ENCODE peak calls at places on chromosome 13, in ten cellular contexts. J is endodermal cell, Q is heart right ventricle, Y is psoas muscle, N is right atrium auricular region, U is cardiac fibroblast, H is fibroblast of lung, X is mammary epithelial cell, K is fibroblast of pulmonary artery, T is sigmoid colon. E is an unnamed sample.

GRCh38 chr13:99422556-99423220 is 78.6 kb upstream of the TM9SF2 start:
- DNase-seq in U (no peak), X (no peak), H (no peak), Y (no peak), K (no peak), N (no peak), J (no peak), T (no peak), Q (no peak), E (no peak)

GRCh38 chr13:58907347-58907746 is 1256.4 kb downstream of the DIAPH3 start:
- DNase-seq in N (no peak), K (peak; percentile 16), X (no peak), H (no peak), U (peak; percentile 18), J (no peak), Y (no peak), Q (no peak), T (no peak), E (no peak)

GRCh38 chr13:72004975-72005374 is 138.0 kb upstream of the DACH1 start:
- DNase-seq in U (peak; percentile 84), T (no peak), X (no peak), Q (no peak), N (no peak), J (no peak), H (peak; percentile 73), K (peak; percentile 1), Y (no peak), E (peak; percentile 20)

GRCh38 chr13:109840893-109841287 is 54.5 kb upstream of the IRS2 start:
- DNase-seq in K (no peak), N (no peak), X (no peak), Y (no peak), U (no peak), T (no peak), Q (no peak), H (no peak), J (no peak), E (no peak)

GRCh38 chr13:39516140-39516539 is 86.9 kb downstream of the LHFPL6 start:
- DNase-seq in U (no peak), T (no peak), H (peak; percentile 71), Y (no peak), Q (no peak), N (no peak), X (no peak), K (no peak), J (no peak), E (no peak)

GRCh38 chr13:98083507-98083906 is 59.4 kb upstream of the FARP1 start:
- DNase-seq in T (no peak), U (peak; percentile 98), N (no peak), Y (no peak), H (peak; percentile 98), K (peak; percentile 90), X (peak; percentile 62), J (no peak), Q (no peak), E (peak; percentile 92)

GRCh38 chr13:103884139-103884723 is 818.0 kb upstream of the SLC10A2 start:
- DNase-seq in X (no peak), N (no peak), H (no peak), T (no peak), Y (no peak), Q (no peak), J (no peak), K (no peak), U (no peak), E (no peak)

GRCh38 chr13:50080158-50080855 is 65.1 kb downstream of the KCNRG start:
- DNase-seq in J (peak; percentile 53), Q (no peak), U (peak; percentile 64), K (peak; percentile 61), N (no peak), Y (no peak), X (peak; percentile 50), H (peak; percentile 50), T (peak; percentile 70), E (no peak)

GRCh38 chr13:21014139-21014665 is 47.2 kb downstream of the LATS2 start:
- DNase-seq in N (no peak), K (no peak), X (no peak), Y (no peak), J (no peak), T (no peak), Q (no peak), H (peak; percentile 48), U (no peak), E (no peak)

GRCh38 chr13:72782717-72783116 is 784 bp downstream of the PIBF1 start:
- DNase-seq in U (peak; percentile 49), N (no peak), Y (no peak), Q (no peak), J (no peak), H (peak; percentile 50), X (peak; percentile 12), T (no peak), K (peak; percentile 31), E (no peak)

DNA sequence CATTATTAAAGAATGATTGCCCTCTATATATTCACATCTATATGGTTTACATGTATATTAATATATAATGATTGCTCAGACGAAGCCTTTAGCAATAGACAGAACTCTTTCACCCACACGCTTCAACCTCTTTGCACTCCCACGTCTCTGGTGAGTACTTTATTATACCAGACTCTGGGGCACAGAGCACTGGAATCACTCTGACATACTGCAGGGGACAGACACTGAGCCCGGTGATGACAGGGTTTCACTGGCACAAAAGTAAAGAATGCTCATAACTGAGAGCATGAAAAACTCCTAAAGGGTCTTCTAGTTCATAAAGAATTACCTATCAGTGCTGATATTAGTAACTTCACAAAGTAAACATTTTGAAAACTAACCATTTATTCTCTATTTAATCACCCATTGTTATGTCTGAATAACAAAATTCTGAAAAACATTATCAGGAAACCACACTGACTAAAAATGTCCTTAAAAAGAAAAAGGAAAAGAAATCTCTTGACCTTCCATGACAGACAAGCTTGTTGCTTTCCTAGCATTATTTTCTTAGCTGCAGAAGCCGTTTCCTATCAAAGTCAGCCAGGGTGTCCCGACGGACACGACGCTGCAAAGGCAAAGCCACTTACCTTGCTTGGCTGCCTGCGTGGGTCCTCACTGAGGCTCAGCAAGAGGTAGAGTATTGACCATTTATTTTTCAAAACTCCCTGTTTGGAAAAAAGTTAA is 29.1 kb downstream of the TUBGCP3 start:
- DNase-seq in T (no peak), X (no peak), H (no peak), U (no peak), K (no peak), N (no peak), J (no peak), Q (no peak), Y (no peak), E (no peak)
- H3K4me3 ChIP-seq in T (no peak overlapping the region), X (no peak overlapping the region), H (no peak overlapping the region), U (no peak overlapping the region), K (no peak overlapping the region), N (no peak overlapping the region), J (no peak overlapping the region), Q (no peak overlapping the region), Y (no peak overlapping the region), E (no peak overlapping the region)

GRCh38 chr13:60922526-60923231 is 493.0 kb downstream of the PCDH20 start:
- DNase-seq in H (no peak), Y (no peak), J (no peak), T (no peak), Q (no peak), N (no peak), U (peak; percentile 1), X (no peak), K (no peak), E (no peak)
- H3K4me3 ChIP-seq in H (no peak overlapping the region), Y (no peak overlapping the region), J (no peak overlapping the region), T (no peak overlapping the region), Q (no peak overlapping the region), N (no peak overlapping the region), U (no peak overlapping the region), X (no peak overlapping the region), K (no peak overlapping the region), E (no peak overlapping the region)

GRCh38 chr13:32592082-32592481 is 5.8 kb downstream of the PDS5B start:
- DNase-seq in N (no peak), H (no peak), Y (no peak), T (no peak), U (no peak), X (no peak), J (no peak), K (no peak), Q (no peak), E (no peak)

GRCh38 chr13:32586022-32586900 is at the start of gene PDS5B:
- DNase-seq in Q (peak; percentile 96), H (peak; percentile 91), Y (peak; percentile 95), U (peak; percentile 94), K (peak; percentile 94), J (peak; percentile 97), T (peak; percentile 98), X (peak; percentile 93), N (peak; percentile 93), E (peak; percentile 46)

GRCh38 chr13:32587014-32587773 is 942 bp downstream of the PDS5B start:
- DNase-seq in J (peak; percentile 82), Q (peak; percentile 76), N (peak; percentile 68), T (peak; percentile 89), X (peak; percentile 45), K (peak; percentile 69), Y (peak; percentile 77), U (peak; percentile 73), H (peak; percentile 71), E (no peak)

GRCh38 chr13:32585625-32586021 is 629 bp upstream of the PDS5B start:
- DNase-seq in J (peak; percentile 69), N (no peak), Q (no peak), X (no peak), U (no peak), Y (no peak), H (peak; percentile 56), T (no peak), K (no peak), E (no peak)

GRCh38 chr13:32587774-32588165 is 1.5 kb downstream of the PDS5B start:
- DNase-seq in X (peak; percentile 33), K (peak; percentile 30), Y (no peak), J (no peak), H (peak; percentile 39), T (no peak), N (no peak), U (peak; percentile 46), Q (no peak), E (no peak)
- H3K4me3 ChIP-seq in X (peak overlapping the region; percentile 97), K (peak overlapping the region; percentile 67), Y (peak overlapping the region; percentile 89), J (peak overlapping the region; percentile 93), H (peak overlapping the region; percentile 68), T (peak overlapping the region; percentile 83), N (peak overlapping the region; percentile 83), U (peak overlapping the region; percentile 83), Q (peak overlapping the region; percentile 62), E (peak overlapping the region; percentile 82)

GRCh38 chr13:30308548-30308947 is 1.2 kb upstream of the KATNAL1 start:
- DNase-seq in U (peak; percentile 69), Y (no peak), J (no peak), H (peak; percentile 62), T (no peak), N (no peak), K (peak; percentile 85), Q (no peak), X (no peak), E (no peak)
- H3K4me3 ChIP-seq in U (no peak overlapping the region), Y (peak overlapping the region; percentile 100), J (peak overlapping the region; percentile 98), H (no peak overlapping the region), T (no peak overlapping the region), N (no peak overlapping the region), K (no peak overlapping the region), Q (no peak overlapping the region), X (no peak overlapping the region), E (no peak overlapping the region)

DNA sequence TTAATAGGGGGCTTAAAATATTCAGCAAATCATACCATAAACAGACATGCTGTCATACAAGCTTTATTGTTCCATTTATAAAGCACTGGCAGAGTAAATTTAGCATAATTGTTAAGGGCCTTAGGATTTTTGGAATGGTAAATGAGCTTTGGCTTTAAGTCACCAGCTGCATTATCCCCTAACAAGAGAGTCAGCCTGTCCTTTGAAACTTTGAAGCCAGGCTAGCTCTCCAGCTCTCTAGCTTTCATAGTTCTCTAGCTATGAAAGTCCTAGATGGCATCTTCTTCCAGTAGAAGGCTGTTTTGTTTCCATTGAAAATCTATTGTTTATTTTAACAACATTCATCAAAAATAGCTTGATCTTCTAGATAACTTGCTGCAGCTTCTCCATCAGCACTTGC is 420.8 kb upstream of the GPC6 start:
- DNase-seq in N (no peak), T (no peak), H (no peak), J (no peak), X (no peak), K (no peak), U (no peak), Q (no peak), Y (no peak), E (no peak)
- H3K4me3 ChIP-seq in N (peak overlapping the region; percentile 29), T (peak overlapping the region; percentile 33), H (peak overlapping the region; percentile 2), J (no peak overlapping the region), X (no peak overlapping the region), K (peak overlapping the region; percentile 34), U (peak overlapping the region; percentile 22), Q (no peak overlapping the region), Y (peak overlapping the region; percentile 36), E (no peak overlapping the region)